ENCODE peak calls at places on chromosomes 12 and 14, in six cellular contexts. One of them, this sample, is unnamed.
A peak's percentile ranks its signal among the peaks of the same experiment; 100 is the strongest.

GRCh38 chr12:104230704-104231103 is 15.1 kb downstream of the TXNRD1 start:
- DNase-seq in fibroblast of lung: no peak
- DNase-seq in CD4-positive, alpha-beta memory T cell: no peak
- DNase-seq in uterus: no peak
- DNase-seq in brain microvascular endothelial cell: no peak
- DNase-seq in tibial artery: no peak
- DNase-seq in this sample: no peak

GRCh38 chr14:58751788-58752187 is 114.0 kb downstream of the DACT1 start:
- DNase-seq in tibial artery: no peak
- DNase-seq in uterus: no peak
- DNase-seq in brain microvascular endothelial cell: no peak
- DNase-seq in fibroblast of lung: no peak
- DNase-seq in CD4-positive, alpha-beta memory T cell: no peak
- DNase-seq in this sample: no peak

GRCh38 chr14:55377236-55377635 is 34.4 kb downstream of the ATG14 start:
- DNase-seq in tibial artery: no peak
- DNase-seq in fibroblast of lung: no peak
- DNase-seq in brain microvascular endothelial cell: no peak
- DNase-seq in CD4-positive, alpha-beta memory T cell: no peak
- DNase-seq in uterus: no peak
- DNase-seq in this sample: no peak

GRCh38 chr14:92408186-92408585 is 85.2 kb downstream of the SLC24A4 start:
- DNase-seq in fibroblast of lung: peak; percentile 75
- DNase-seq in tibial artery: no peak
- DNase-seq in uterus: no peak
- DNase-seq in CD4-positive, alpha-beta memory T cell: no peak
- DNase-seq in brain microvascular endothelial cell: no peak
- DNase-seq in this sample: no peak

GRCh38 chr14:70317969-70318634 is 41.4 kb downstream of the COX16 start:
- DNase-seq in tibial artery: no peak
- DNase-seq in fibroblast of lung: peak; percentile 46
- DNase-seq in uterus: no peak
- DNase-seq in brain microvascular endothelial cell: peak; percentile 64
- DNase-seq in CD4-positive, alpha-beta memory T cell: no peak
- DNase-seq in this sample: no peak

GRCh38 chr14:104445086-104445485 is 134.5 kb upstream of the C14orf180 start:
- DNase-seq in tibial artery: peak; percentile 35
- DNase-seq in CD4-positive, alpha-beta memory T cell: no peak
- DNase-seq in brain microvascular endothelial cell: no peak
- DNase-seq in uterus: no peak
- DNase-seq in fibroblast of lung: no peak
- DNase-seq in this sample: no peak

GRCh38 chr12:6476496-6476895 is 6.0 kb upstream of the VAMP1 start:
- DNase-seq in brain microvascular endothelial cell: peak; percentile 58
- DNase-seq in uterus: no peak
- DNase-seq in fibroblast of lung: peak; percentile 91
- DNase-seq in tibial artery: no peak
- DNase-seq in CD4-positive, alpha-beta memory T cell: no peak
- DNase-seq in this sample: no peak

GRCh38 chr12:6430990-6431353 is 13.8 kb upstream of the CD27 start:
- DNase-seq in brain microvascular endothelial cell: no peak
- DNase-seq in CD4-positive, alpha-beta memory T cell: no peak
- DNase-seq in uterus: peak; percentile 29
- DNase-seq in tibial artery: peak; percentile 48
- DNase-seq in fibroblast of lung: no peak
- DNase-seq in this sample: no peak

GRCh38 chr12:64256166-64256800 is 34.2 kb upstream of the KICS2 start:
- DNase-seq in fibroblast of lung: peak; percentile 42
- DNase-seq in brain microvascular endothelial cell: peak; percentile 16
- DNase-seq in uterus: no peak
- DNase-seq in tibial artery: no peak
- DNase-seq in CD4-positive, alpha-beta memory T cell: peak; percentile 49
- DNase-seq in this sample: no peak

GRCh38 chr14:94485944-94486841 is 10.2 kb upstream of the SERPINA9 start:
- DNase-seq in uterus: no peak
- DNase-seq in CD4-positive, alpha-beta memory T cell: peak; percentile 29
- DNase-seq in brain microvascular endothelial cell: peak; percentile 25
- DNase-seq in fibroblast of lung: peak; percentile 34
- DNase-seq in tibial artery: no peak
- DNase-seq in this sample: no peak

GRCh38 chr12:3704512-3705348 is 48.2 kb downstream of the CRACR2A start:
- DNase-seq in uterus: no peak
- DNase-seq in tibial artery: no peak
- DNase-seq in CD4-positive, alpha-beta memory T cell: no peak
- DNase-seq in fibroblast of lung: no peak
- DNase-seq in brain microvascular endothelial cell: peak; percentile 32
- DNase-seq in this sample: no peak

GRCh38 chr12:127191124-127191523 is 1075.8 kb upstream of the TMEM132C start:
- DNase-seq in tibial artery: no peak
- DNase-seq in fibroblast of lung: peak; percentile 85
- DNase-seq in brain microvascular endothelial cell: no peak
- DNase-seq in uterus: no peak
- DNase-seq in CD4-positive, alpha-beta memory T cell: no peak
- DNase-seq in this sample: no peak

GRCh38 chr14:52055215-52055614 is 13.6 kb downstream of the NID2 start:
- DNase-seq in brain microvascular endothelial cell: no peak
- DNase-seq in fibroblast of lung: peak; percentile 47
- DNase-seq in CD4-positive, alpha-beta memory T cell: no peak
- DNase-seq in tibial artery: no peak
- DNase-seq in uterus: no peak
- DNase-seq in this sample: no peak

GRCh38 chr12:59780605-59781135 is 184.8 kb downstream of the SLC16A7 start:
- DNase-seq in uterus: no peak
- DNase-seq in brain microvascular endothelial cell: peak; percentile 25
- DNase-seq in CD4-positive, alpha-beta memory T cell: no peak
- DNase-seq in tibial artery: no peak
- DNase-seq in fibroblast of lung: peak; percentile 34
- DNase-seq in this sample: no peak

GRCh38 chr12:92132282-92132681 is 13.4 kb downstream of the BTG1 start:
- DNase-seq in brain microvascular endothelial cell: no peak
- DNase-seq in tibial artery: no peak
- DNase-seq in uterus: no peak
- DNase-seq in CD4-positive, alpha-beta memory T cell: peak; percentile 57
- DNase-seq in fibroblast of lung: no peak
- DNase-seq in this sample: no peak
- H3K27ac ChIP-seq in brain microvascular endothelial cell: no peak overlapping the region
- H3K27ac ChIP-seq in tibial artery: peak overlapping the region; percentile 60
- H3K27ac ChIP-seq in uterus: peak overlapping the region; percentile 98
- H3K27ac ChIP-seq in CD4-positive, alpha-beta memory T cell: peak overlapping the region; percentile 51
- H3K27ac ChIP-seq in fibroblast of lung: no peak overlapping the region
- H3K27ac ChIP-seq in this sample: no peak overlapping the region

GRCh38 chr12:92546826-92547348 is 155.9 kb upstream of the PLEKHG7 start:
- DNase-seq in fibroblast of lung: no peak
- DNase-seq in tibial artery: no peak
- DNase-seq in CD4-positive, alpha-beta memory T cell: no peak
- DNase-seq in uterus: no peak
- DNase-seq in brain microvascular endothelial cell: no peak
- DNase-seq in this sample: no peak
- H3K27ac ChIP-seq in fibroblast of lung: no peak overlapping the region
- H3K27ac ChIP-seq in tibial artery: no peak overlapping the region
- H3K27ac ChIP-seq in CD4-positive, alpha-beta memory T cell: no peak overlapping the region
- H3K27ac ChIP-seq in uterus: no peak overlapping the region
- H3K27ac ChIP-seq in brain microvascular endothelial cell: no peak overlapping the region
- H3K27ac ChIP-seq in this sample: no peak overlapping the region

DNA sequence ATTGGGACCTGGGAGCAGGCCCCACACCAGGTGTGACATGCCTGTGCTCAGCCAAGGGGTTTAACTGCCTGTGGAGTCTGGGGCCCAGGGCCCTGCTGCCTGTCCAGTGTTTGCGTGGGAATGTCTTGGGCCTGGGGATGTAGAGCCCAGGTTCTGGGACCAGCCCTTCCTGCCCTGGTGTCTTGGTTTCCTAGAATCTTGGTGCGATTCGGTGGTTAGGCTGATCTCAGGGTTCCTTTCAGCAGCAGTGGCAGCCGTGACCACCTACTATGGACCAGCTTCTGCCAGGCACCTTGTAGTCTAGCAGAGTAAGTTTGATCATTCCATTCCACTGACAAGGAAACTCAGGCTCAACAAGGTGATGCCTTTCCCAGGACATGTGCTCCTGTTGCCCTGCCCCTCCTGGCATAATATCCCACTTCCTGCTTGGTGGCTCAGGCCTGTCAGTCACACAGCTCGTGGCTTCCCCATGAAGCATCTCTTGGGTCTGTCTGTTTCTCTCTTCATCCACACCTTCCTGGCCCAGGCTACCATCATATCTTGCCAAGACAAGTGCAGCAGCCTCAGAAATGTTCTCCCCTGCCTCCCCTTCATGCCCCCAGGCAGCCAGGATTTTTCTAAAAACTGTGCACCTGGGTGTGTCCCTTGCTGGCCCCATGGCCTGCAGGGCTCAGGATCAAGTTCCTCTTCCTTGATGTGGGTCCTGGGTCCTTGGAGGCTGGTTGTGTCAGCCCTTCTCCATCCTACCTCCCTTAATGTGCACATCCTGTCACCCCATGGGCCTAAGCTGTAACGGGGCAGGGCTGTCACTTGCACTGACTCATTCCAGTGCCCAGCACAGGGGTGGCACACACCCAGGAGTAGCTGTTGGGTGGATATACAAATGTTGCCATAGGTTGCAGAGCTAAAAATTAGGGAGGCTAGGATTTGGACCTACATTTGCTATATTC is 101.6 kb downstream of the SLC25A47 start:
- DNase-seq in fibroblast of lung: no peak
- DNase-seq in brain microvascular endothelial cell: no peak
- DNase-seq in CD4-positive, alpha-beta memory T cell: no peak
- DNase-seq in uterus: no peak
- DNase-seq in tibial artery: no peak
- DNase-seq in this sample: no peak
- H3K27ac ChIP-seq in fibroblast of lung: no peak overlapping the region
- H3K27ac ChIP-seq in brain microvascular endothelial cell: no peak overlapping the region
- H3K27ac ChIP-seq in CD4-positive, alpha-beta memory T cell: no peak overlapping the region
- H3K27ac ChIP-seq in uterus: no peak overlapping the region
- H3K27ac ChIP-seq in tibial artery: no peak overlapping the region
- H3K27ac ChIP-seq in this sample: no peak overlapping the region

DNA sequence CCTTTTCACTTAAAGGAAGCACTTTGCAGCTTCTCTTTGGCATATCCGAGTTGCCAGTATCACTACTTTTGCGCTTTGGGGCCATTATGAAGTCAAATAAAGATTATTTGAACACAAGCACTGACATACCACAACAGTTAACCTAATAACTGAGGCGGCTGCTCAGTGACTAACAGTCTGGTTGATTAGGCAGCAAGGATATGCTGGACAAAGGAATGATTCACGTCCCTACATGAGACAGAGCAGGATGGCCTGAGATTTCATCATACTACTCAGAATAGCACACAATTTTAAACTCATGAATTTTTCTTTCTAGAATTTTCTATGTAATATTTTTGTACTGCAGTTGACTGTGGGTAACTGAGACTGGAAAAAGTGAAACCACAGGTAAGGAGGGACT is 56.9 kb upstream of the E2F7 start:
- DNase-seq in brain microvascular endothelial cell: peak; percentile 98
- DNase-seq in fibroblast of lung: peak; percentile 99
- DNase-seq in CD4-positive, alpha-beta memory T cell: no peak
- DNase-seq in tibial artery: no peak
- DNase-seq in uterus: no peak
- DNase-seq in this sample: no peak
- H3K27ac ChIP-seq in brain microvascular endothelial cell: peak overlapping the region; percentile 88
- H3K27ac ChIP-seq in fibroblast of lung: peak overlapping the region; percentile 49
- H3K27ac ChIP-seq in CD4-positive, alpha-beta memory T cell: no peak overlapping the region
- H3K27ac ChIP-seq in tibial artery: no peak overlapping the region
- H3K27ac ChIP-seq in uterus: no peak overlapping the region
- H3K27ac ChIP-seq in this sample: no peak overlapping the region

DNA sequence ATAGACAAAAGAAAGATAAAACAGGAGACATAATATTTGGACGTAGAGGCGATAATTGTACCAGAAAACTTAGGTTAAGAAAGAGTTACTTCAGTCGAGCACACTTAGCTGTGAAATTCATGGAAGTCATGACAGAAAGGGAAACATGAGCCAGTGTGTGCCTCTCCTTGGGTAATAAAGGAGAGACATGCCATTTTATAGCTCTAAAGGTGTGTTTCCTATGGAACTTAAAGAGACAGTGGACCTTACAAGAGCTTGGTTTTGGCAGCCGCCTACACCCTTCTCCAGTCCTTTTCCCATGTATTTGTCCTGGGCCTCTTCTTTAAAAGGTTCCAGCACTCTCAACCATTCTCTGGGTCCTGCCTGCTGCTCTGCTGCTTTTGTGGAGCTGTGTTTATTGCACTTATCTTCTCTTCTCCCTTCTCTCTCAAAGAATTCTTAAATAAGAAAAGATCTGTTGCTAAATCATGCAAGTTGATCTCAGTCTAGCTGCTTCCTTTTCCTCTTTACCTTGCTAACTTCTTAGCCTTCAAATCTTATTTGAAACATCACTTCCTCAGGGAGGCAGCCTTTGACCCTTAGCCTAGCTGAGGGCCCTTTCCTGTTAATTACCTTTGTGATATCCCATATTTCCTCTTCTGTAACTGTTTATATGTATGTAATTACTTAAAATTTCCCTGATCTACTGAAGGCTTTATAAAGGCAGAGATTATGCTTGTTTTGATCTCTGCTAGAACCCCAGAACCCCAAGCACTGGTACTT is 81.8 kb upstream of the EVL start:
- DNase-seq in fibroblast of lung: no peak
- DNase-seq in CD4-positive, alpha-beta memory T cell: no peak
- DNase-seq in uterus: no peak
- DNase-seq in brain microvascular endothelial cell: no peak
- DNase-seq in tibial artery: no peak
- DNase-seq in this sample: no peak
- H3K27ac ChIP-seq in fibroblast of lung: no peak overlapping the region
- H3K27ac ChIP-seq in CD4-positive, alpha-beta memory T cell: no peak overlapping the region
- H3K27ac ChIP-seq in uterus: no peak overlapping the region
- H3K27ac ChIP-seq in brain microvascular endothelial cell: no peak overlapping the region
- H3K27ac ChIP-seq in tibial artery: no peak overlapping the region
- H3K27ac ChIP-seq in this sample: no peak overlapping the region

GRCh38 chr14:102323102-102323501 is 3.6 kb downstream of the ZNF839 start:
- DNase-seq in uterus: peak; percentile 58
- DNase-seq in tibial artery: peak; percentile 88
- DNase-seq in brain microvascular endothelial cell: peak; percentile 79
- DNase-seq in CD4-positive, alpha-beta memory T cell: no peak
- DNase-seq in fibroblast of lung: peak; percentile 60
- DNase-seq in this sample: peak; percentile 77
- H3K27ac ChIP-seq in uterus: no peak overlapping the region
- H3K27ac ChIP-seq in tibial artery: peak overlapping the region; percentile 63
- H3K27ac ChIP-seq in brain microvascular endothelial cell: no peak overlapping the region
- H3K27ac ChIP-seq in CD4-positive, alpha-beta memory T cell: no peak overlapping the region
- H3K27ac ChIP-seq in fibroblast of lung: no peak overlapping the region
- H3K27ac ChIP-seq in this sample: peak overlapping the region; percentile 99

This sample was measured in dorsolateral prefrontal cortex.